ENCODE peak calls at places on chromosomes 7 and 10, in ten cellular contexts. One of them, this sample, is unnamed.

GRCh38 chr10:15813415-15813814 is 46.9 kb downstream of the MINDY3 start:
- DNase-seq in posterior cingulate gyrus: no peak
- DNase-seq in HuH-7: no peak
- DNase-seq in aorta: no peak
- DNase-seq in testis: no peak
- DNase-seq in stimulated activated CD4-positive, alpha-beta T cell treated with anti-CD3 and anti-CD28 coated beads, Interleukin-4, amount 100 ng/mL, for 4 hours: no peak
- DNase-seq in A549: no peak
- DNase-seq in AG10803: no peak
- DNase-seq in GM03348: no peak
- DNase-seq in psoas muscle: no peak
- DNase-seq in this sample: no peak

GRCh38 chr7:30445770-30446169 is 32.8 kb downstream of the NOD1 start:
- DNase-seq in aorta: peak; percentile 89
- DNase-seq in psoas muscle: peak; percentile 78
- DNase-seq in GM03348: no peak
- DNase-seq in posterior cingulate gyrus: peak; percentile 34
- DNase-seq in AG10803: peak; percentile 83
- DNase-seq in testis: peak; percentile 56
- DNase-seq in A549: peak; percentile 57
- DNase-seq in HuH-7: peak; percentile 87
- DNase-seq in stimulated activated CD4-positive, alpha-beta T cell treated with anti-CD3 and anti-CD28 coated beads, Interleukin-4, amount 100 ng/mL, for 4 hours: peak; percentile 60
- DNase-seq in this sample: peak; percentile 53

GRCh38 chr10:103911021-103911459 is 6.9 kb downstream of the STN1 start:
- DNase-seq in GM03348: no peak
- DNase-seq in posterior cingulate gyrus: no peak
- DNase-seq in aorta: no peak
- DNase-seq in A549: no peak
- DNase-seq in psoas muscle: no peak
- DNase-seq in testis: no peak
- DNase-seq in AG10803: no peak
- DNase-seq in HuH-7: no peak
- DNase-seq in stimulated activated CD4-positive, alpha-beta T cell treated with anti-CD3 and anti-CD28 coated beads, Interleukin-4, amount 100 ng/mL, for 4 hours: peak; percentile 23
- DNase-seq in this sample: peak; percentile 25

GRCh38 chr7:110142939-110143526 is 947.9 kb upstream of the LRRN3 start:
- DNase-seq in GM03348: no peak
- DNase-seq in A549: no peak
- DNase-seq in stimulated activated CD4-positive, alpha-beta T cell treated with anti-CD3 and anti-CD28 coated beads, Interleukin-4, amount 100 ng/mL, for 4 hours: no peak
- DNase-seq in posterior cingulate gyrus: no peak
- DNase-seq in testis: no peak
- DNase-seq in AG10803: no peak
- DNase-seq in psoas muscle: no peak
- DNase-seq in aorta: no peak
- DNase-seq in HuH-7: no peak
- DNase-seq in this sample: no peak

GRCh38 chr7:107857541-107857912 is 33.5 kb upstream of the DLD start:
- DNase-seq in posterior cingulate gyrus: no peak
- DNase-seq in stimulated activated CD4-positive, alpha-beta T cell treated with anti-CD3 and anti-CD28 coated beads, Interleukin-4, amount 100 ng/mL, for 4 hours: no peak
- DNase-seq in aorta: no peak
- DNase-seq in GM03348: peak; percentile 27
- DNase-seq in HuH-7: no peak
- DNase-seq in testis: no peak
- DNase-seq in psoas muscle: no peak
- DNase-seq in A549: no peak
- DNase-seq in AG10803: peak; percentile 54
- DNase-seq in this sample: no peak

GRCh38 chr10:6101181-6101580 is 12.3 kb downstream of the RBM17 start:
- DNase-seq in HuH-7: no peak
- DNase-seq in testis: no peak
- DNase-seq in aorta: no peak
- DNase-seq in A549: no peak
- DNase-seq in GM03348: no peak
- DNase-seq in posterior cingulate gyrus: no peak
- DNase-seq in psoas muscle: no peak
- DNase-seq in AG10803: no peak
- DNase-seq in stimulated activated CD4-positive, alpha-beta T cell treated with anti-CD3 and anti-CD28 coated beads, Interleukin-4, amount 100 ng/mL, for 4 hours: no peak
- DNase-seq in this sample: no peak

GRCh38 chr10:68732651-68733050 is 11.6 kb downstream of the CCAR1 start:
- DNase-seq in A549: no peak
- DNase-seq in posterior cingulate gyrus: no peak
- DNase-seq in aorta: no peak
- DNase-seq in psoas muscle: no peak
- DNase-seq in testis: no peak
- DNase-seq in GM03348: no peak
- DNase-seq in HuH-7: no peak
- DNase-seq in stimulated activated CD4-positive, alpha-beta T cell treated with anti-CD3 and anti-CD28 coated beads, Interleukin-4, amount 100 ng/mL, for 4 hours: no peak
- DNase-seq in AG10803: no peak
- DNase-seq in this sample: no peak

GRCh38 chr10:86177483-86178155 is 189.0 kb downstream of the GRID1 start:
- DNase-seq in posterior cingulate gyrus: no peak
- DNase-seq in HuH-7: no peak
- DNase-seq in stimulated activated CD4-positive, alpha-beta T cell treated with anti-CD3 and anti-CD28 coated beads, Interleukin-4, amount 100 ng/mL, for 4 hours: no peak
- DNase-seq in GM03348: no peak
- DNase-seq in psoas muscle: no peak
- DNase-seq in A549: no peak
- DNase-seq in testis: no peak
- DNase-seq in aorta: no peak
- DNase-seq in AG10803: no peak
- DNase-seq in this sample: no peak

GRCh38 chr10:20228748-20229147 is 412.5 kb downstream of the PLXDC2 start:
- DNase-seq in aorta: no peak
- DNase-seq in testis: no peak
- DNase-seq in psoas muscle: no peak
- DNase-seq in A549: no peak
- DNase-seq in HuH-7: peak; percentile 7
- DNase-seq in stimulated activated CD4-positive, alpha-beta T cell treated with anti-CD3 and anti-CD28 coated beads, Interleukin-4, amount 100 ng/mL, for 4 hours: no peak
- DNase-seq in AG10803: no peak
- DNase-seq in posterior cingulate gyrus: no peak
- DNase-seq in GM03348: no peak
- DNase-seq in this sample: no peak

GRCh38 chr10:132480356-132480755 is 57.2 kb upstream of the INPP5A start:
- DNase-seq in HuH-7: no peak
- DNase-seq in posterior cingulate gyrus: no peak
- DNase-seq in AG10803: no peak
- DNase-seq in psoas muscle: peak; percentile 78
- DNase-seq in A549: no peak
- DNase-seq in testis: no peak
- DNase-seq in GM03348: no peak
- DNase-seq in stimulated activated CD4-positive, alpha-beta T cell treated with anti-CD3 and anti-CD28 coated beads, Interleukin-4, amount 100 ng/mL, for 4 hours: no peak
- DNase-seq in aorta: peak; percentile 16
- DNase-seq in this sample: no peak

GRCh38 chr7:22909958-22910357 is 87.3 kb upstream of the TOMM7 start:
- DNase-seq in HuH-7: no peak
- DNase-seq in GM03348: no peak
- DNase-seq in posterior cingulate gyrus: no peak
- DNase-seq in psoas muscle: no peak
- DNase-seq in aorta: no peak
- DNase-seq in stimulated activated CD4-positive, alpha-beta T cell treated with anti-CD3 and anti-CD28 coated beads, Interleukin-4, amount 100 ng/mL, for 4 hours: no peak
- DNase-seq in AG10803: no peak
- DNase-seq in A549: no peak
- DNase-seq in testis: no peak
- DNase-seq in this sample: no peak

GRCh38 chr10:116849271-116850057 is at the start of gene ENO4:
- DNase-seq in A549: peak; percentile 89
- DNase-seq in AG10803: peak; percentile 75
- DNase-seq in testis: peak; percentile 91
- DNase-seq in posterior cingulate gyrus: peak; percentile 89
- DNase-seq in GM03348: peak; percentile 93
- DNase-seq in psoas muscle: peak; percentile 64
- DNase-seq in aorta: peak; percentile 79
- DNase-seq in stimulated activated CD4-positive, alpha-beta T cell treated with anti-CD3 and anti-CD28 coated beads, Interleukin-4, amount 100 ng/mL, for 4 hours: peak; percentile 10
- DNase-seq in HuH-7: peak; percentile 36
- DNase-seq in this sample: peak; percentile 25

GRCh38 chr10:71079761-71080380 is 132.5 kb upstream of the UNC5B start:
- DNase-seq in GM03348: no peak
- DNase-seq in HuH-7: no peak
- DNase-seq in AG10803: no peak
- DNase-seq in stimulated activated CD4-positive, alpha-beta T cell treated with anti-CD3 and anti-CD28 coated beads, Interleukin-4, amount 100 ng/mL, for 4 hours: no peak
- DNase-seq in A549: no peak
- DNase-seq in aorta: no peak
- DNase-seq in posterior cingulate gyrus: no peak
- DNase-seq in psoas muscle: no peak
- DNase-seq in testis: no peak
- DNase-seq in this sample: no peak

GRCh38 chr7:158275711-158276413 is 311.8 kb downstream of the PTPRN2 start:
- DNase-seq in A549: no peak
- DNase-seq in testis: no peak
- DNase-seq in GM03348: no peak
- DNase-seq in posterior cingulate gyrus: no peak
- DNase-seq in psoas muscle: peak; percentile 34
- DNase-seq in AG10803: no peak
- DNase-seq in HuH-7: no peak
- DNase-seq in aorta: peak; percentile 29
- DNase-seq in stimulated activated CD4-positive, alpha-beta T cell treated with anti-CD3 and anti-CD28 coated beads, Interleukin-4, amount 100 ng/mL, for 4 hours: no peak
- DNase-seq in this sample: no peak

GRCh38 chr10:77710081-77710551 is 72.5 kb upstream of the KCNMA1 start:
- DNase-seq in GM03348: no peak
- DNase-seq in A549: no peak
- DNase-seq in psoas muscle: no peak
- DNase-seq in stimulated activated CD4-positive, alpha-beta T cell treated with anti-CD3 and anti-CD28 coated beads, Interleukin-4, amount 100 ng/mL, for 4 hours: no peak
- DNase-seq in testis: no peak
- DNase-seq in HuH-7: no peak
- DNase-seq in aorta: no peak
- DNase-seq in posterior cingulate gyrus: no peak
- DNase-seq in AG10803: no peak
- DNase-seq in this sample: no peak

GRCh38 chr7:105589221-105590077 is 8.2 kb upstream of the EFCAB10 start:
- DNase-seq in psoas muscle: peak; percentile 62
- DNase-seq in GM03348: peak; percentile 87
- DNase-seq in AG10803: peak; percentile 79
- DNase-seq in testis: peak; percentile 73
- DNase-seq in aorta: no peak
- DNase-seq in stimulated activated CD4-positive, alpha-beta T cell treated with anti-CD3 and anti-CD28 coated beads, Interleukin-4, amount 100 ng/mL, for 4 hours: peak; percentile 47
- DNase-seq in HuH-7: peak; percentile 74
- DNase-seq in posterior cingulate gyrus: peak; percentile 75
- DNase-seq in A549: peak; percentile 79
- DNase-seq in this sample: peak; percentile 12

GRCh38 chr10:16606421-16606820 is 84.7 kb upstream of the C1QL3 start:
- DNase-seq in psoas muscle: no peak
- DNase-seq in GM03348: no peak
- DNase-seq in A549: no peak
- DNase-seq in stimulated activated CD4-positive, alpha-beta T cell treated with anti-CD3 and anti-CD28 coated beads, Interleukin-4, amount 100 ng/mL, for 4 hours: no peak
- DNase-seq in HuH-7: no peak
- DNase-seq in testis: no peak
- DNase-seq in aorta: no peak
- DNase-seq in AG10803: peak; percentile 68
- DNase-seq in posterior cingulate gyrus: no peak
- DNase-seq in this sample: no peak

GRCh38 chr10:61115874-61116273 is 171.9 kb upstream of the RHOBTB1 start:
- DNase-seq in posterior cingulate gyrus: no peak
- DNase-seq in aorta: no peak
- DNase-seq in HuH-7: no peak
- DNase-seq in AG10803: no peak
- DNase-seq in psoas muscle: no peak
- DNase-seq in A549: no peak
- DNase-seq in stimulated activated CD4-positive, alpha-beta T cell treated with anti-CD3 and anti-CD28 coated beads, Interleukin-4, amount 100 ng/mL, for 4 hours: no peak
- DNase-seq in GM03348: no peak
- DNase-seq in testis: no peak
- DNase-seq in this sample: no peak

GRCh38 chr7:126426652-126427051 is 826.1 kb downstream of the GRM8 start:
- DNase-seq in psoas muscle: no peak
- DNase-seq in A549: no peak
- DNase-seq in GM03348: no peak
- DNase-seq in testis: no peak
- DNase-seq in aorta: no peak
- DNase-seq in HuH-7: peak; percentile 5
- DNase-seq in AG10803: no peak
- DNase-seq in posterior cingulate gyrus: no peak
- DNase-seq in stimulated activated CD4-positive, alpha-beta T cell treated with anti-CD3 and anti-CD28 coated beads, Interleukin-4, amount 100 ng/mL, for 4 hours: no peak
- DNase-seq in this sample: no peak

GRCh38 chr7:151592868-151593486 is 73.3 kb upstream of the RHEB start:
- DNase-seq in psoas muscle: no peak
- DNase-seq in HuH-7: no peak
- DNase-seq in GM03348: peak; percentile 91
- DNase-seq in aorta: no peak
- DNase-seq in A549: peak; percentile 50
- DNase-seq in testis: no peak
- DNase-seq in stimulated activated CD4-positive, alpha-beta T cell treated with anti-CD3 and anti-CD28 coated beads, Interleukin-4, amount 100 ng/mL, for 4 hours: no peak
- DNase-seq in AG10803: peak; percentile 98
- DNase-seq in posterior cingulate gyrus: no peak
- DNase-seq in this sample: no peak

GRCh38 chr7:94059747-94060146 is 55.6 kb upstream of the BET1 start:
- DNase-seq in aorta: no peak
- DNase-seq in psoas muscle: no peak
- DNase-seq in AG10803: peak; percentile 93
- DNase-seq in stimulated activated CD4-positive, alpha-beta T cell treated with anti-CD3 and anti-CD28 coated beads, Interleukin-4, amount 100 ng/mL, for 4 hours: no peak
- DNase-seq in posterior cingulate gyrus: no peak
- DNase-seq in testis: no peak
- DNase-seq in A549: no peak
- DNase-seq in GM03348: peak; percentile 58
- DNase-seq in HuH-7: peak; percentile 6
- DNase-seq in this sample: no peak

GRCh38 chr7:90574820-90575187 is 21.3 kb upstream of the CDK14 start:
- DNase-seq in aorta: no peak
- DNase-seq in A549: no peak
- DNase-seq in stimulated activated CD4-positive, alpha-beta T cell treated with anti-CD3 and anti-CD28 coated beads, Interleukin-4, amount 100 ng/mL, for 4 hours: no peak
- DNase-seq in testis: no peak
- DNase-seq in psoas muscle: no peak
- DNase-seq in posterior cingulate gyrus: no peak
- DNase-seq in HuH-7: no peak
- DNase-seq in AG10803: no peak
- DNase-seq in GM03348: no peak
- DNase-seq in this sample: no peak

GRCh38 chr7:152602962-152603361 is 73.0 kb downstream of the XRCC2 start:
- DNase-seq in GM03348: no peak
- DNase-seq in testis: no peak
- DNase-seq in HuH-7: no peak
- DNase-seq in aorta: no peak
- DNase-seq in stimulated activated CD4-positive, alpha-beta T cell treated with anti-CD3 and anti-CD28 coated beads, Interleukin-4, amount 100 ng/mL, for 4 hours: no peak
- DNase-seq in AG10803: no peak
- DNase-seq in posterior cingulate gyrus: no peak
- DNase-seq in psoas muscle: no peak
- DNase-seq in A549: no peak
- DNase-seq in this sample: no peak

GRCh38 chr10:112475565-112476233 is 28.7 kb downstream of the VTI1A start:
- DNase-seq in psoas muscle: no peak
- DNase-seq in HuH-7: no peak
- DNase-seq in testis: no peak
- DNase-seq in AG10803: peak; percentile 39
- DNase-seq in stimulated activated CD4-positive, alpha-beta T cell treated with anti-CD3 and anti-CD28 coated beads, Interleukin-4, amount 100 ng/mL, for 4 hours: no peak
- DNase-seq in posterior cingulate gyrus: no peak
- DNase-seq in aorta: no peak
- DNase-seq in A549: no peak
- DNase-seq in GM03348: peak; percentile 31
- DNase-seq in this sample: no peak

GRCh38 chr10:28906440-28906839 is 229.1 kb downstream of the BAMBI start:
- DNase-seq in posterior cingulate gyrus: no peak
- DNase-seq in testis: no peak
- DNase-seq in GM03348: no peak
- DNase-seq in psoas muscle: no peak
- DNase-seq in aorta: no peak
- DNase-seq in A549: no peak
- DNase-seq in stimulated activated CD4-positive, alpha-beta T cell treated with anti-CD3 and anti-CD28 coated beads, Interleukin-4, amount 100 ng/mL, for 4 hours: no peak
- DNase-seq in HuH-7: no peak
- DNase-seq in AG10803: no peak
- DNase-seq in this sample: no peak